ENCODE peak calls at places on chromosomes 1 and 21, in six cellular contexts. P is cardiac muscle cell; H is testis; A is CD4-positive, alpha-beta T cell; V is AG04450; B is psoas muscle. Z is an unnamed sample.

GRCh38 chr1:235287208-235287882 is 40.6 kb downstream of the ARID4B start:
- DNase-seq in P (no peak), A (no peak), B (no peak), H (no peak), V (no peak), Z (no peak)

GRCh38 chr1:32971576-32971975 is 7.0 kb upstream of the RNF19B start:
- DNase-seq in B (no peak), A (no peak), H (no peak), P (no peak), V (no peak), Z (no peak)

GRCh38 chr1:27633640-27634165 is 1.3 kb downstream of the FGR start:
- DNase-seq in A (no peak), H (no peak), V (no peak), P (no peak), B (no peak), Z (no peak)

GRCh38 chr1:236308827-236309226 is 27.1 kb upstream of the ERO1B start:
- DNase-seq in V (no peak), H (no peak), A (no peak), P (no peak), B (no peak), Z (no peak)

GRCh38 chr1:178774263-178774662 is 49.2 kb downstream of the RALGPS2 start:
- DNase-seq in P (peak; percentile 59), A (no peak), B (no peak), V (no peak), H (no peak), Z (no peak)

GRCh38 chr1:151837841-151838490 is 1.7 kb downstream of the C2CD4D start:
- DNase-seq in P (peak; percentile 35), V (no peak), A (no peak), B (peak; percentile 57), H (peak; percentile 31), Z (no peak)

GRCh38 chr1:86812286-86812685 is 101.6 kb downstream of the SELENOF start:
- DNase-seq in H (no peak), V (no peak), A (no peak), P (no peak), B (no peak), Z (no peak)

GRCh38 chr21:43190544-43191340 is 21.9 kb downstream of the CRYAA start:
- DNase-seq in B (peak; percentile 30), H (peak; percentile 8), V (no peak), A (no peak), P (no peak), Z (peak; percentile 5)

GRCh38 chr1:10308001-10308400 is 90.9 kb upstream of the PGD start:
- DNase-seq in P (no peak), B (no peak), H (no peak), A (no peak), V (no peak), Z (no peak)

DNA sequence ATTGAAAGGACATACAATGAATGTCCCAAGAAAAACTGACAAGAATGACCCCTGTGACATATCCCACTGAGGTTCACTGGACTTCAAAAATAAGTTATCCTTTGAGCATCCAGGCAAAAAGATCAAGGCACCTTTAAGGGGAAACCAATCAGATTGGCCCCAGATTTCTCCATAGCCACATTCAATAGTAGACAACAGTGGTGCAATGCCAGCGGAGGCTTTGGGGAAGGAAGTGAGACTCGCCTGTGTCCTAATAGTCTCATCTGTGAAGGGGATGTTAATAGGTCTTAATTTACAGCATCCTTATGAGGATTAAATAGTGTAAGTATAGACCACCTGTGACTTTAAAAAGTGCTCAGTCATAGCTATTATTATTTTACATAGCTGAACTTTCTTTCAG is 21.5 kb downstream of the RPL5 start:
- DNase-seq in V (no peak), H (no peak), A (no peak), P (no peak), B (no peak), Z (no peak)
- TF ChIP-seq CTCF in V (no peak), H (no peak), A (no peak), P (no peak), B (no peak), Z (no peak)

GRCh38 chr1:117809764-117810163 is 119.7 kb downstream of the GDAP2 start:
- DNase-seq in A (no peak), V (no peak), B (no peak), P (no peak), H (no peak), Z (no peak)
- TF ChIP-seq CTCF in A (no peak), V (peak; percentile 25), B (no peak), P (no peak), H (no peak), Z (no peak)

GRCh38 chr1:41545996-41546938 is 61.8 kb upstream of the EDN2 start:
- DNase-seq in P (peak; percentile 11), V (no peak), A (no peak), B (no peak), H (no peak), Z (no peak)
- TF ChIP-seq CTCF in P (no peak), V (no peak), A (no peak), B (no peak), H (no peak), Z (no peak)

GRCh38 chr1:228217551-228218344 is 9.9 kb downstream of the OBSCN start:
- DNase-seq in P (no peak), A (no peak), V (no peak), B (no peak), H (no peak), Z (no peak)

GRCh38 chr1:228219245-228219961 is 11.6 kb downstream of the OBSCN start:
- DNase-seq in H (no peak), P (no peak), A (no peak), B (no peak), V (no peak), Z (no peak)

GRCh38 chr1:228222548-228222947 is 14.7 kb downstream of the OBSCN start:
- DNase-seq in P (no peak), B (no peak), A (no peak), V (no peak), H (no peak), Z (no peak)

GRCh38 chr1:228218513-228219244 is 10.8 kb downstream of the OBSCN start:
- DNase-seq in H (no peak), B (no peak), P (no peak), V (no peak), A (no peak), Z (no peak)

GRCh38 chr1:228219962-228220780 is 12.3 kb downstream of the OBSCN start:
- DNase-seq in V (no peak), P (no peak), B (peak; percentile 66), A (no peak), H (no peak), Z (no peak)
- TF ChIP-seq CTCF in V (no peak), P (no peak), B (no peak), A (no peak), H (no peak), Z (no peak)

DNA sequence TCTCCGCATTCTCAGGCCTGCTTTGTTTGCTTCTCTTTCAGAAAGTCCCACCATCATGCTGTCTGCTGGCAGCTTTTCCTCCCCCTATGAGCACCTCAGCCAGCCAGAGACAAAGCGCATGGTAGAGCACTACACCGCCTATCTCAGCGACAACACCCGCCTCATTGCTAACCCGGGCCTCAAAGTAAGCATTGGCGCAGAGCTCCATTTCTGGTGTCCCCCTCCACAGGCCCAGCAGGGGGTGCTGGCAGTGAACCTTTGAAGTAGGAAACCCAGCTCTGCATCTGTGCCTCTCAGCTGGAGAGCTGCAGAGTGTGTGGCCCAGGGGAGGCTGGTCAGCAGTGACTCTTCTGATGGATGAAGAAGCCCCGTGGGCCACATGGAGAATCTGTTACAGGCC is 81.2 kb upstream of the RAVER2 start:
- DNase-seq in B (no peak), V (no peak), P (no peak), H (no peak), A (no peak), Z (peak; percentile 25)
- TF ChIP-seq CTCF in B (no peak), V (peak; percentile 21), P (peak; percentile 28), H (no peak), A (no peak), Z (peak; percentile 38)

GRCh38 chr1:216566809-216567208 is 143.6 kb upstream of the USH2A start:
- DNase-seq in A (no peak), P (peak; percentile 52), V (no peak), B (no peak), H (no peak), Z (peak; percentile 46)
- TF ChIP-seq CTCF in A (no peak), P (peak; percentile 51), V (peak; percentile 60), B (no peak), H (no peak), Z (peak; percentile 60)

GRCh38 chr1:203435628-203436027 is 40.0 kb upstream of the PRELP start:
- DNase-seq in A (no peak), P (no peak), B (no peak), V (no peak), H (no peak), Z (peak; percentile 6)
- TF ChIP-seq CTCF in A (no peak), P (no peak), B (no peak), V (no peak), H (no peak), Z (no peak)

GRCh38 chr1:212457740-212458338 is 25.1 kb downstream of the NENF start:
- DNase-seq in A (peak; percentile 27), V (no peak), P (peak; percentile 57), B (no peak), H (peak; percentile 64), Z (peak; percentile 82)
- TF ChIP-seq CTCF in A (no peak), V (peak; percentile 38), P (peak; percentile 56), B (peak; percentile 34), H (peak; percentile 42), Z (peak; percentile 84)

GRCh38 chr1:6034750-6035096 is 11.0 kb upstream of the KCNAB2 start:
- DNase-seq in V (no peak), A (no peak), B (no peak), H (no peak), P (no peak), Z (no peak)

GRCh38 chr1:6035265-6035664 is 10.4 kb upstream of the KCNAB2 start:
- DNase-seq in P (no peak), A (no peak), H (no peak), V (no peak), B (no peak), Z (peak; percentile 60)

GRCh38 chr1:6033986-6034749 is 11.5 kb upstream of the KCNAB2 start:
- DNase-seq in A (peak; percentile 25), V (no peak), P (peak; percentile 30), B (peak; percentile 61), H (peak; percentile 64), Z (peak; percentile 84)

GRCh38 chr1:6037338-6037762 is 8.3 kb upstream of the KCNAB2 start:
- DNase-seq in H (no peak), B (no peak), P (peak; percentile 78), V (no peak), A (no peak), Z (no peak)

DNA sequence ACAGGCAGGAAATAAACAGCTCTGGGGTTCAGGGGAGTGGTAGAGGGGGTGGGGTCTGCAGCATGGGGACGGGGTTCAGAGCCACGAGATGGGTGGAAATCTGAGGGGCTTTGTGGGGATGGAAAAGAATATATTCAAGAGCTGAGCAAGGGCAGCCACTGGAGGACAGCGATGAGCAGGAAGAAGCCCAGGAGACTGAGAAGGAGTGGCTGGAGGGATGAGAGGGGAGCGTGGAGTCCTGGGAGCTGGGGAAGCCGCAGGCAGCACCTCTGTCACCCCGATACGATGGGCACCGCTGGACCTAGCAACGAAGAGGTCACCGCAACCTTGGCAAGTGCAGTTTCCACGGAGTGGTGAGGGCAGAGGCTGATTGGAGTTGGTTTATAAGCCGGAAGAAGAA is 10.0 kb upstream of the KCNAB2 start:
- DNase-seq in V (no peak), A (no peak), P (no peak), B (no peak), H (no peak), Z (peak; percentile 42)
- TF ChIP-seq CTCF in V (no peak), A (no peak), P (no peak), B (no peak), H (no peak), Z (peak; percentile 60)

Z was measured in WERI-Rb-1.